ENCODE peak calls at places on chromosomes 12 and 14, in seven cellular contexts. Y is Kasumi-1; F is psoas muscle; C is epithelial cell of esophagus; D is activated CD4-positive, CD25-positive, alpha-beta regulatory T cell; J is dorsolateral prefrontal cortex; I is CD4-positive, alpha-beta T cell. E is an unnamed sample.
A peak's percentile ranks its signal among the peaks of the same experiment; 100 is the strongest.

GRCh38 chr12:49885118-49885517 is 18.6 kb downstream of the FAIM2 start:
- DNase-seq in C (no peak), Y (no peak), J (no peak), D (no peak), F (no peak), I (no peak), E (no peak)

GRCh38 chr12:117111386-117112267 is 12.4 kb upstream of the TESC start:
- DNase-seq in F (no peak), J (no peak), C (no peak), Y (no peak), I (no peak), D (no peak), E (no peak)

GRCh38 chr12:13592063-13592942 is 389.1 kb downstream of the GRIN2B start:
- DNase-seq in F (no peak), Y (peak; percentile 4), C (peak; percentile 4), I (no peak), J (no peak), D (no peak), E (no peak)

GRCh38 chr14:99035712-99036593 is 236.0 kb downstream of the BCL11B start:
- DNase-seq in I (peak; percentile 16), D (no peak), J (no peak), Y (no peak), C (peak; percentile 97), F (peak; percentile 90), E (no peak)

GRCh38 chr12:6872073-6873048 is 742 bp downstream of the SPSB2 start:
- DNase-seq in C (peak; percentile 76), I (peak; percentile 88), F (peak; percentile 86), Y (no peak), D (peak; percentile 71), J (peak; percentile 83), E (peak; percentile 67)

GRCh38 chr12:86158956-86159355 is 97.2 kb downstream of the MGAT4C start:
- DNase-seq in C (peak; percentile 40), F (no peak), D (no peak), I (no peak), Y (no peak), J (no peak), E (no peak)

GRCh38 chr12:85781751-85782150 is 54.5 kb downstream of the RASSF9 start:
- DNase-seq in J (no peak), C (no peak), F (no peak), Y (no peak), I (no peak), D (no peak), E (no peak)

GRCh38 chr12:49843871-49844437 is 1.0 kb upstream of the BCDIN3D start:
- DNase-seq in D (no peak), J (no peak), Y (no peak), F (no peak), I (no peak), C (peak; percentile 47), E (no peak)

GRCh38 chr12:118304093-118304492 is 68.6 kb downstream of the TAOK3 start:
- DNase-seq in Y (no peak), F (no peak), J (no peak), I (no peak), C (no peak), D (no peak), E (no peak)

GRCh38 chr14:69484444-69485113 is at the start of gene PLEKHD1:
- DNase-seq in C (peak; percentile 6), Y (no peak), F (peak; percentile 35), D (no peak), J (peak; percentile 12), I (no peak), E (no peak)

GRCh38 chr14:24329736-24330135 is 5.1 kb downstream of the ADCY4 start:
- DNase-seq in J (no peak), F (peak; percentile 54), D (no peak), I (no peak), Y (no peak), C (no peak), E (no peak)

GRCh38 chr14:63452796-63453195 is 90.4 kb downstream of the PPP2R5E start:
- DNase-seq in D (no peak), Y (no peak), I (no peak), C (no peak), J (no peak), F (no peak), E (no peak)

GRCh38 chr14:105168979-105169507 is 467 bp upstream of the JAG2 start:
- DNase-seq in C (peak; percentile 58), J (peak; percentile 51), Y (peak; percentile 50), F (no peak), I (no peak), D (no peak), E (no peak)

GRCh38 chr14:55381040-55381439 is 30.6 kb downstream of the ATG14 start:
- DNase-seq in Y (no peak), C (no peak), J (no peak), D (no peak), I (no peak), F (no peak), E (no peak)